ENCODE peak calls at places on chromosomes 6 and 20, in eight cellular contexts. S, J, W, C, R, D, E and F are unnamed samples.

GRCh38 chr6:134480593-134480992 is 162.7 kb upstream of the SGK1 start:
- DNase-seq in R (no peak), J (no peak), E (no peak), W (no peak), D (no peak), C (no peak), S (no peak), F (no peak)

GRCh38 chr6:143772110-143772509 is 71.0 kb upstream of the LTV1 start:
- DNase-seq in J (no peak), E (no peak), D (no peak), C (no peak), S (no peak), W (no peak), R (no peak), F (no peak)

GRCh38 chr20:2602746-2603145 is 49.7 kb upstream of the NOP56 start:
- DNase-seq in R (no peak), E (no peak), D (no peak), J (no peak), C (no peak), W (no peak), S (no peak), F (no peak)

GRCh38 chr6:14732226-14732844 is 513.5 kb upstream of the JARID2 start:
- DNase-seq in W (no peak), S (no peak), R (no peak), E (no peak), D (no peak), J (no peak), C (no peak), F (no peak)

GRCh38 chr20:63942250-63943006 is 13.8 kb downstream of the UCKL1 start:
- DNase-seq in E (no peak), D (no peak), R (no peak), W (no peak), J (no peak), S (no peak), C (no peak), F (no peak)

GRCh38 chr20:33671573-33672288 is 2.5 kb downstream of the NECAB3 start:
- DNase-seq in R (no peak), C (no peak), J (no peak), D (no peak), W (no peak), E (no peak), S (no peak), F (no peak)

GRCh38 chr20:63602321-63602720 is 24.6 kb downstream of the GMEB2 start:
- DNase-seq in C (no peak), J (no peak), R (no peak), S (no peak), W (no peak), D (no peak), E (no peak), F (no peak)

GRCh38 chr6:53591873-53592272 is 47.0 kb upstream of the GCLC start:
- DNase-seq in D (no peak), R (no peak), C (no peak), S (no peak), J (no peak), W (no peak), E (no peak), F (no peak)

GRCh38 chr6:143139239-143139784 is 78.6 kb downstream of the AIG1 start:
- DNase-seq in E (no peak), R (no peak), S (no peak), D (no peak), W (no peak), C (no peak), J (no peak), F (no peak)

GRCh38 chr6:106439459-106439858 is 78.9 kb downstream of the CRYBG1 start:
- DNase-seq in S (no peak), R (no peak), J (no peak), C (no peak), W (no peak), D (no peak), E (no peak), F (no peak)

GRCh38 chr6:166420351-166420750 is 37.6 kb upstream of the MPC1 start:
- DNase-seq in J (no peak), W (no peak), D (no peak), S (no peak), C (peak), E (no peak), R (no peak), F (no peak)

GRCh38 chr6:134853111-134854055 is 96.5 kb downstream of the ALDH8A1 start:
- DNase-seq in D (no peak), C (peak), R (no peak), S (no peak), J (no peak), E (no peak), W (peak), F (no peak)